ENCODE peak calls at places on chromosome 11, in five cellular contexts. M, I, S, B and P are unnamed samples.

GRCh38 chr11:114783805-114784204 is 105.5 kb downstream of the NXPE2 start:
- DNase-seq in M (no peak), I (no peak), S (no peak), B (no peak), P (no peak)

GRCh38 chr11:43550714-43551113 is 129.8 kb upstream of the HSD17B12 start:
- DNase-seq in M (no peak), I (no peak), S (no peak), B (no peak), P (no peak)

GRCh38 chr11:1586699-1587098 is 1.6 kb upstream of the KRTAP5-1 start:
- DNase-seq in M (no peak), I (no peak), S (no peak), B (no peak), P (no peak)

GRCh38 chr11:36500315-36500721 is 9.8 kb downstream of the TRAF6 start:
- DNase-seq in M (peak), I (no peak), S (no peak), B (peak), P (peak)

GRCh38 chr11:26227883-26228502 is 103.9 kb upstream of the ANO3 start:
- DNase-seq in M (no peak), I (no peak), S (no peak), B (no peak), P (no peak)

GRCh38 chr11:61120865-61121831 is 18.9 kb downstream of the CD5 start:
- DNase-seq in M (peak), I (no peak), S (no peak), B (no peak), P (no peak)

GRCh38 chr11:88398372-88399140 is 61.0 kb upstream of the CTSC start:
- DNase-seq in M (peak), I (no peak), S (no peak), B (no peak), P (no peak)

GRCh38 chr11:116193321-116194114 is 579.3 kb downstream of the BUD13 start:
- DNase-seq in M (peak), I (no peak), S (peak), B (peak), P (peak)

GRCh38 chr11:39236916-39237315 is 2222.5 kb downstream of the LRRC4C start:
- DNase-seq in M (no peak), I (no peak), S (no peak), B (no peak), P (no peak)

GRCh38 chr11:93497575-93497974 is 45.6 kb downstream of the SMCO4 start:
- DNase-seq in M (no peak), I (no peak), S (no peak), B (no peak), P (no peak)

GRCh38 chr11:102347526-102348331 is 715 bp downstream of the BIRC2 start:
- DNase-seq in M (peak), I (no peak), S (no peak), B (no peak), P (peak)

GRCh38 chr11:75582935-75583709 is 21.1 kb downstream of the SERPINH1 start:
- DNase-seq in M (peak), I (peak), S (peak), B (no peak), P (peak)
- TF ChIP-seq CTCF in M (no peak), I (peak), S (peak), B (peak), P (no peak)

GRCh38 chr11:128803440-128803839 is 63.7 kb downstream of the KCNJ1 start:
- DNase-seq in M (no peak), I (no peak), S (no peak), B (no peak), P (no peak)

GRCh38 chr11:128806496-128807261 is 60.4 kb downstream of the KCNJ1 start:
- DNase-seq in M (no peak), I (no peak), S (no peak), B (no peak), P (no peak)

GRCh38 chr11:128800871-128801417 is 66.2 kb downstream of the KCNJ1 start:
- DNase-seq in M (no peak), I (no peak), S (no peak), B (no peak), P (no peak)

GRCh38 chr11:128804481-128804880 is 62.6 kb downstream of the KCNJ1 start:
- DNase-seq in M (peak), I (no peak), S (no peak), B (no peak), P (no peak)

GRCh38 chr11:128802358-128802981 is 64.6 kb downstream of the KCNJ1 start:
- DNase-seq in M (peak), I (no peak), S (no peak), B (no peak), P (peak)
- TF ChIP-seq CTCF in M (peak), I (no peak), S (peak), B (peak), P (no peak)

DNA sequence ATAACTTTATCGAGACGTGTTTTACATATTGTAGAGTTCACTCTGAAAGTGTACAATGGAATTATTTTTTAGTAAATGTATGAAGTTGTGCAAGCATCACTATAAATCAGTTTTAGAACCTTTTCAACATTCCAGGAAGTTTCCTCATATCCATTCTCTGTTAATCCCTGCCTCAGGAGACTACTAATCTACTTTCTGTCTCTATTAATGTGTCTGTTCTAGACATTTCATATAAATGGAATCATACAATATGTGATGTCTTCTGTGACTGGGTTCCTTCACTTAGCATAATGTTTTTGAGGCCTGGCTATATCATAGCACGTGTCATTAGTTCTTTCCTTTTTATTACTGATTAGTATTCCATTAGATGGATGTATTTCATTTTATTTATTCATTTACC is 17.0 kb downstream of the SYT9 start:
- DNase-seq in M (no peak), I (no peak), S (no peak), B (no peak), P (no peak)
- TF ChIP-seq CTCF in M (no peak), I (no peak), S (no peak), B (no peak), P (no peak)

DNA sequence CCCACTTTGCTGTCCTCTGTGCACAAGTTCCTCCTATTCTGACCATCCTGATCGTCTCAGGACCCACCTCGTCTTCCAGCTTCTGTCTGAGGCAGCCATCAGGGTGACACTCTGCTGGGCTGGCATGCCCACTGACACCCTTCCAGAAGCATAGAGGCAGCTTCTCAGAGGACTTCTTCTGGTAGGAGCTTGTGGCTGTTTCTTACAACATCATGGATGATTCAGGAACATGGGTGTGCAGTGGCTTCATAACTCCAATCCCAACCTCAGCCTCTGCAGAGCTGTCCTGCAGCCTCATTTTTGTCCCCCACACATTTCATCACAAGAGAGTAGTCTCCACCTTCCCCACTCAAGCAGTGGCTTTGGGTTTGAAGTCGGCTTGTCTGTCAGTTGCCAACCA is 20.9 kb upstream of the CTR9 start:
- DNase-seq in M (no peak), I (peak), S (no peak), B (no peak), P (no peak)
- TF ChIP-seq CTCF in M (no peak), I (no peak), S (no peak), B (no peak), P (no peak)